ENCODE peak calls at places on chromosome 6, in eight cellular contexts. N, R, G, P, K, D, V and Q are unnamed samples.
A peak's percentile ranks its signal among the peaks of the same experiment; 100 is the strongest.

GRCh38 chr6:79269877-79270276 is 35.4 kb upstream of the HMGN3 start:
- DNase-seq in N (peak; percentile 93), R (no peak), G (peak; percentile 49), P (no peak), K (no peak), D (no peak), V (peak; percentile 12), Q (no peak)

GRCh38 chr6:41191569-41191968 is 9.4 kb downstream of the TREML2 start:
- DNase-seq in N (peak; percentile 36), R (no peak), G (peak; percentile 60), P (peak; percentile 28), K (no peak), D (peak; percentile 92), V (no peak), Q (no peak)

GRCh38 chr6:1667012-1667804 is 57.5 kb downstream of the FOXC1 start:
- DNase-seq in N (no peak), R (no peak), G (peak; percentile 58), P (no peak), K (no peak), D (no peak), V (peak; percentile 88), Q (no peak)

GRCh38 chr6:22343864-22344263 is 47.0 kb upstream of the PRL start:
- DNase-seq in N (no peak), R (no peak), G (no peak), P (no peak), K (no peak), D (no peak), V (no peak), Q (no peak)

GRCh38 chr6:4466260-4466659 is 309.9 kb upstream of the CDYL start:
- DNase-seq in N (no peak), R (no peak), G (no peak), P (no peak), K (no peak), D (no peak), V (no peak), Q (no peak)

GRCh38 chr6:159691133-159691962 is 1.7 kb downstream of the SOD2 start:
- DNase-seq in N (peak; percentile 86), R (no peak), G (peak; percentile 80), P (no peak), K (peak; percentile 59), D (no peak), V (no peak), Q (no peak)

GRCh38 chr6:45533394-45533793 is 155.7 kb upstream of the SUPT3H start:
- DNase-seq in N (peak; percentile 30), R (no peak), G (no peak), P (no peak), K (no peak), D (no peak), V (no peak), Q (no peak)

GRCh38 chr6:12152023-12152960 is 137.9 kb upstream of the EDN1 start:
- DNase-seq in N (no peak), R (no peak), G (no peak), P (no peak), K (no peak), D (no peak), V (no peak), Q (no peak)

GRCh38 chr6:43911625-43912577 is 141.9 kb downstream of the VEGFA start:
- DNase-seq in N (no peak), R (no peak), G (peak; percentile 62), P (no peak), K (no peak), D (peak; percentile 73), V (no peak), Q (no peak)

GRCh38 chr6:79600313-79601019 is 30.7 kb upstream of the SH3BGRL2 start:
- DNase-seq in N (no peak), R (no peak), G (no peak), P (no peak), K (no peak), D (no peak), V (no peak), Q (no peak)

GRCh38 chr6:53615633-53616449 is 49.7 kb downstream of the KLHL31 start:
- DNase-seq in N (peak; percentile 87), R (no peak), G (peak; percentile 73), P (no peak), K (no peak), D (no peak), V (no peak), Q (no peak)

GRCh38 chr6:107869871-107870270 is 45.8 kb upstream of the SCML4 start:
- DNase-seq in N (no peak), R (no peak), G (no peak), P (no peak), K (no peak), D (no peak), V (no peak), Q (no peak)

DNA sequence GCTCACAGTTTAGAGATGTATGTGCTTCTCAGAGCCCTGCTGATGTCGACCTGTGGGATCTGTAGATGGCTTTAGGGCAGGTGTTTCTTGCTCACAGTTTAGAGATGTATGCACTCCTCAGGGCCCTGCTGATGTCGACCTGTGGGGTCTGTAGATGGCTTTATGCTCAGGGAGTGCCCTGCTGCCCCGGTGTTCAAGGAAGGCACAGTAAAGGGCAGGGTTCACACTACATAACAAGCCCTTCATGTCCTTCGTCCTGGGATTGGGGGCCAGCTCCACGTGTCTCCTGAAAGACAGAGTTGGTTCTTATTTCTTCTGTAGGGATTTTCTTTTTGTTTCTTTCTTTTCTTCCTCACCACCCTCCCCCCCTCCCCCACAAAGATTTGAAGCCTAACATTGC is 91.1 kb downstream of the SMOC2 start:
- DNase-seq in N (no peak), R (no peak), G (no peak), P (no peak), K (no peak), D (no peak), V (no peak), Q (no peak)
- H3K9me3 ChIP-seq in N (no peaks in the 10 kb centered on the region), R (no peaks in the 10 kb centered on the region), G (no peaks in the 10 kb centered on the region), P (no peaks in the 10 kb centered on the region), K (no peaks in the 10 kb centered on the region), D (no peaks in the 10 kb centered on the region), V (no peaks in the 10 kb centered on the region), Q (no peaks in the 10 kb centered on the region)

DNA sequence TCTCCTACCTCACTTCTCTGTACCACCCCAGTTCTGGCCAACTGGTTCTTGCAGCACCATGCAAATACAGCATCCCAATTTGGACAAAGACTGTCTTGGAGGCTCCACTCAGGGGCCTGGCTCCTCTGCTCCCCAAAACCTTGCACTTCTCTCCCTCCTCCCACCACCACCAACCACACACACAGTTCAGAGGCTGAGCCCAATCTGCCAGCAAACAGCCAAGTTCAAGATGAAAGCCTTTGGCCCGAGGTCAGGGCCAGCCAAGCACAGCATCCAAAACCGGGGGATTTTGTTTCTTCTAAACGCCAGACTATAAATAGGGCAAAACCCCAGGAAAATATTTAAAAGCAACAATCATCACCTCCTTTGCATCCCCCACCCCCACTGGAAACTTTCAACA is 5.7 kb downstream of the KCNK5 start:
- DNase-seq in N (no peak), R (no peak), G (no peak), P (no peak), K (no peak), D (peak; percentile 32), V (no peak), Q (no peak)
- H3K4me1 ChIP-seq in N (no peaks in the 10 kb centered on the region), R (peaks cover 7% of the 10 kb centered on the region), G (peaks cover 39% of the 10 kb centered on the region), P (peaks cover 30% of the 10 kb centered on the region), K (peaks cover 7% of the 10 kb centered on the region), D (peaks cover 18% of the 10 kb centered on the region), V (no peaks in the 10 kb centered on the region), Q (peaks cover 70% of the 10 kb centered on the region)

DNA sequence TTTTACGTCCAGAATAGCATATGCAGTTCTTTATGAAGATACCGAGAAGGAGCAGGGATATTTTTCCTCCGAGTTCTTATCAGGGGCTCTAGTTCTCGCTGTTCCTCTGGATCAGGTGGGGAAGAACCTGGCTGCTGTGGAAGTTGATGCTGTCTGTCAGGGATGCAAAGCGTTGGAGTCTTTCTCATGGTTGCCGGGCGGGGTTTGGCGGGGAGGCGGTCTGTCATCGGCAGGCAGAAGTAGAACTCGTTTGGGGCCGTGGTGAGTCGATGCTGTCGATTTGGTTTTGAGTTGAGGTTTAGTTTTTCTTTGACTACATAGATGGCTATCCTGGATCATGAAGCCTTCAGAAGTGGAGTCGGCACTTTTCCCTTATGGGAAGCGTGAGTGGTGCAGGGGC is 691.2 kb downstream of the QKI start:
- DNase-seq in N (no peak), R (no peak), G (no peak), P (no peak), K (no peak), D (no peak), V (no peak), Q (no peak)
- H3K9me3 ChIP-seq in N (no peaks in the 10 kb centered on the region), R (no peaks in the 10 kb centered on the region), G (no peaks in the 10 kb centered on the region), P (no peaks in the 10 kb centered on the region), K (no peaks in the 10 kb centered on the region), D (no peaks in the 10 kb centered on the region), V (no peaks in the 10 kb centered on the region), Q (no peaks in the 10 kb centered on the region)

DNA sequence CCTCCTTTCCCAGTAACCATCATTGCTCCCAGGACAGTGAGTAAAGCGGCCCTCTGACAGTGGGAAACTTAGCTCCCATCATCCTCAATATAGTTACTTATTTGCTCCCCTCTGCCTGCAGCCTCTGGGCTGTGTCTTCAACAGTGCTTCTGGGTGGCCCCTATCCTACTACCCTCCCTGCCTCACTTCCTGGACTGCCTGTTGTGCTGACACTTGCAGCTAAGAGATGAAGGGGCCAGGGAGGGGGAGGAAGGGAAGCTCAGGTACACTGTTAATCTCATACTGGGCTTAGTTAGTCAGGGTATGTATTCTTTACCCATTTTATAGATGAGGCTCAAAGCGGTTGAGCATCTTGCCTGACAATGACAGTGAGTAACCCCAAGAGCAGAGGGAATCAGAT is 27.0 kb upstream of the KCNK5 start:
- DNase-seq in N (no peak), R (no peak), G (no peak), P (no peak), K (no peak), D (peak; percentile 63), V (no peak), Q (no peak)
- H3K4me1 ChIP-seq in N (no peaks in the 10 kb centered on the region), R (no peaks in the 10 kb centered on the region), G (no peaks in the 10 kb centered on the region), P (no peaks in the 10 kb centered on the region), K (no peaks in the 10 kb centered on the region), D (no peaks in the 10 kb centered on the region), V (no peaks in the 10 kb centered on the region), Q (peaks cover 6% of the 10 kb centered on the region)

DNA sequence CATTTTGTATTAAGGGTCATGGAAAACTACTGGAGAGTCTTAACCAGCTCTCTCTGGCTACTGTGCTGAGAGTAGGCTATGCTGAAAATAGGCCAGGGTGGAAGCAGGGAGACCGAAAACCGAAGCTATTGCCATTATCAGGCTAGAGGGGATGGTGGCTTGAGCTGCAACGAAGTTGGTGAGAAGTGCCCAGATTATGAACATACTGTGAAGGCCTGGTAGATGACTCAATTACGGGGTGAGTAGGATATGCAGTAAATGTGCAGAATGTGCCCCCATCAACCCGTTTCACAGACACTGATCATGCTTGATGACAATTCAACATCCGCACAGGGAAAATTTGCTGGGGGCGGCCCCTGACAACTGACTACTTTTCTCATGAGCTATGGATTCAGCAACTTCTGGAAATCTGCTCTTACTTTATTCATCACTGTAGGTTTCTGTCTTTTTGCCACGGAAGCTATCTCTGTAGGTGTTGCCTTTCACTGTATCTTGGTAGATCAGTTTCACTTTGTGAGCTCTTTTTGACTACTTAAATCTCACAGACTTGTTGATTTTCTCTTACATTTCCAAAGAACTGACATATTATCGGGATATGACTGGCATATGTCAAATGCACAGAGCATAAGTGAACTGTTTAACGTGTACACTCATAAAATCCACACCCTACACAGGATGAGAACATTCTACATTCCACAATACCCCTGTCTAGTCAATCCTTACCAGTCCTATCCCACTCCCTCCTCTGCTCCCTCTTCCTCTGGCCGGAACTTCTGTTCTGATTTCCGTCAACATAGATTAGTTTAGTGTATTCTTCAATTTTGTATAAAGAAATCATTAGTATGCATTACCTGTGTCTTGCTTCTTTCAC is 15.5 kb upstream of the MEP1A start:
- DNase-seq in N (no peak), R (no peak), G (no peak), P (no peak), K (no peak), D (no peak), V (no peak), Q (no peak)
- H3K9me3 ChIP-seq in N (no peaks in the 10 kb centered on the region), R (no peaks in the 10 kb centered on the region), G (no peaks in the 10 kb centered on the region), P (no peaks in the 10 kb centered on the region), K (no peaks in the 10 kb centered on the region), D (peaks cover 6% of the 10 kb centered on the region), V (no peaks in the 10 kb centered on the region), Q (no peaks in the 10 kb centered on the region)